ENCODE peak calls at places on chromosomes 7 and 10, in ten cellular contexts. One of them, this sample, is unnamed.

GRCh38 chr7:140310337-140311002 is 87.9 kb downstream of the SLC37A3 start:
- DNase-seq in GM23338: no peak
- DNase-seq in SK-N-SH: no peak
- DNase-seq in GM12878: no peak
- DNase-seq in mammary epithelial cell: no peak
- DNase-seq in neural progenitor cell: no peak
- DNase-seq in hepatocyte: no peak
- DNase-seq in astrocyte: no peak
- DNase-seq in DND-41: no peak
- DNase-seq in A549: no peak
- DNase-seq in this sample: no peak

GRCh38 chr10:5563237-5563961 is 38.6 kb downstream of the CALML3 start:
- DNase-seq in A549: no peak
- DNase-seq in DND-41: no peak
- DNase-seq in hepatocyte: no peak
- DNase-seq in astrocyte: no peak
- DNase-seq in GM12878: no peak
- DNase-seq in GM23338: no peak
- DNase-seq in mammary epithelial cell: no peak
- DNase-seq in neural progenitor cell: no peak
- DNase-seq in SK-N-SH: no peak
- DNase-seq in this sample: no peak

GRCh38 chr10:46031648-46032532 is 1.5 kb upstream of the NCOA4 start:
- DNase-seq in SK-N-SH: no peak
- DNase-seq in neural progenitor cell: no peak
- DNase-seq in mammary epithelial cell: no peak
- DNase-seq in GM23338: no peak
- DNase-seq in GM12878: no peak
- DNase-seq in DND-41: no peak
- DNase-seq in hepatocyte: peak; percentile 38
- DNase-seq in astrocyte: no peak
- DNase-seq in A549: no peak
- DNase-seq in this sample: no peak

GRCh38 chr10:102452672-102453340 is 1.5 kb upstream of the C10orf95 start:
- DNase-seq in hepatocyte: peak; percentile 48
- DNase-seq in neural progenitor cell: no peak
- DNase-seq in astrocyte: peak; percentile 67
- DNase-seq in GM23338: no peak
- DNase-seq in A549: no peak
- DNase-seq in DND-41: no peak
- DNase-seq in SK-N-SH: no peak
- DNase-seq in GM12878: no peak
- DNase-seq in mammary epithelial cell: peak; percentile 56
- DNase-seq in this sample: peak; percentile 43

GRCh38 chr10:62658516-62658915 is 146.0 kb upstream of the ADO start:
- DNase-seq in GM12878: no peak
- DNase-seq in hepatocyte: no peak
- DNase-seq in mammary epithelial cell: no peak
- DNase-seq in neural progenitor cell: no peak
- DNase-seq in SK-N-SH: no peak
- DNase-seq in astrocyte: no peak
- DNase-seq in DND-41: no peak
- DNase-seq in GM23338: no peak
- DNase-seq in A549: no peak
- DNase-seq in this sample: no peak

GRCh38 chr7:27459021-27459728 is 203.5 kb downstream of the HIBADH start:
- DNase-seq in hepatocyte: no peak
- DNase-seq in mammary epithelial cell: no peak
- DNase-seq in GM23338: no peak
- DNase-seq in SK-N-SH: no peak
- DNase-seq in DND-41: no peak
- DNase-seq in neural progenitor cell: no peak
- DNase-seq in A549: no peak
- DNase-seq in astrocyte: no peak
- DNase-seq in GM12878: no peak
- DNase-seq in this sample: no peak

GRCh38 chr7:1855396-1856160 is 185.5 kb downstream of the ELFN1 start:
- DNase-seq in neural progenitor cell: peak; percentile 1
- DNase-seq in hepatocyte: no peak
- DNase-seq in GM23338: no peak
- DNase-seq in mammary epithelial cell: no peak
- DNase-seq in SK-N-SH: no peak
- DNase-seq in astrocyte: no peak
- DNase-seq in A549: no peak
- DNase-seq in GM12878: no peak
- DNase-seq in DND-41: no peak
- DNase-seq in this sample: no peak

GRCh38 chr7:98294798-98295382 is 13.4 kb downstream of the BRI3 start:
- DNase-seq in SK-N-SH: peak; percentile 93
- DNase-seq in DND-41: peak; percentile 30
- DNase-seq in hepatocyte: peak; percentile 84
- DNase-seq in GM12878: no peak
- DNase-seq in A549: peak; percentile 85
- DNase-seq in mammary epithelial cell: peak; percentile 54
- DNase-seq in astrocyte: no peak
- DNase-seq in neural progenitor cell: peak; percentile 88
- DNase-seq in GM23338: peak; percentile 91
- DNase-seq in this sample: peak; percentile 45

GRCh38 chr7:105972276-105972675 is 9.2 kb downstream of the CDHR3 start:
- DNase-seq in A549: no peak
- DNase-seq in SK-N-SH: no peak
- DNase-seq in astrocyte: no peak
- DNase-seq in GM23338: no peak
- DNase-seq in GM12878: no peak
- DNase-seq in neural progenitor cell: no peak
- DNase-seq in DND-41: no peak
- DNase-seq in hepatocyte: no peak
- DNase-seq in mammary epithelial cell: no peak
- DNase-seq in this sample: no peak

GRCh38 chr10:52351911-52352310 is 37.8 kb downstream of the DKK1 start:
- DNase-seq in DND-41: no peak
- DNase-seq in GM23338: no peak
- DNase-seq in A549: no peak
- DNase-seq in SK-N-SH: no peak
- DNase-seq in GM12878: no peak
- DNase-seq in astrocyte: peak; percentile 64
- DNase-seq in hepatocyte: no peak
- DNase-seq in neural progenitor cell: no peak
- DNase-seq in mammary epithelial cell: peak; percentile 64
- DNase-seq in this sample: no peak

GRCh38 chr7:29854257-29854938 is 48.1 kb downstream of the WIPF3 start:
- DNase-seq in mammary epithelial cell: peak; percentile 11
- DNase-seq in DND-41: no peak
- DNase-seq in GM23338: peak; percentile 73
- DNase-seq in SK-N-SH: no peak
- DNase-seq in hepatocyte: peak; percentile 71
- DNase-seq in GM12878: no peak
- DNase-seq in A549: no peak
- DNase-seq in astrocyte: peak; percentile 44
- DNase-seq in neural progenitor cell: no peak
- DNase-seq in this sample: peak; percentile 28

GRCh38 chr10:126036515-126036914 is 140.2 kb downstream of the FANK1 start:
- DNase-seq in astrocyte: no peak
- DNase-seq in GM23338: no peak
- DNase-seq in neural progenitor cell: no peak
- DNase-seq in SK-N-SH: no peak
- DNase-seq in A549: no peak
- DNase-seq in GM12878: no peak
- DNase-seq in hepatocyte: no peak
- DNase-seq in DND-41: no peak
- DNase-seq in mammary epithelial cell: no peak
- DNase-seq in this sample: no peak

GRCh38 chr10:21953585-21954057 is 49.9 kb downstream of the DNAJC1 start:
- DNase-seq in GM12878: no peak
- DNase-seq in neural progenitor cell: peak; percentile 59
- DNase-seq in astrocyte: peak; percentile 47
- DNase-seq in DND-41: no peak
- DNase-seq in mammary epithelial cell: peak; percentile 64
- DNase-seq in A549: peak; percentile 57
- DNase-seq in GM23338: peak; percentile 70
- DNase-seq in SK-N-SH: peak; percentile 54
- DNase-seq in hepatocyte: peak; percentile 37
- DNase-seq in this sample: peak; percentile 79

DNA sequence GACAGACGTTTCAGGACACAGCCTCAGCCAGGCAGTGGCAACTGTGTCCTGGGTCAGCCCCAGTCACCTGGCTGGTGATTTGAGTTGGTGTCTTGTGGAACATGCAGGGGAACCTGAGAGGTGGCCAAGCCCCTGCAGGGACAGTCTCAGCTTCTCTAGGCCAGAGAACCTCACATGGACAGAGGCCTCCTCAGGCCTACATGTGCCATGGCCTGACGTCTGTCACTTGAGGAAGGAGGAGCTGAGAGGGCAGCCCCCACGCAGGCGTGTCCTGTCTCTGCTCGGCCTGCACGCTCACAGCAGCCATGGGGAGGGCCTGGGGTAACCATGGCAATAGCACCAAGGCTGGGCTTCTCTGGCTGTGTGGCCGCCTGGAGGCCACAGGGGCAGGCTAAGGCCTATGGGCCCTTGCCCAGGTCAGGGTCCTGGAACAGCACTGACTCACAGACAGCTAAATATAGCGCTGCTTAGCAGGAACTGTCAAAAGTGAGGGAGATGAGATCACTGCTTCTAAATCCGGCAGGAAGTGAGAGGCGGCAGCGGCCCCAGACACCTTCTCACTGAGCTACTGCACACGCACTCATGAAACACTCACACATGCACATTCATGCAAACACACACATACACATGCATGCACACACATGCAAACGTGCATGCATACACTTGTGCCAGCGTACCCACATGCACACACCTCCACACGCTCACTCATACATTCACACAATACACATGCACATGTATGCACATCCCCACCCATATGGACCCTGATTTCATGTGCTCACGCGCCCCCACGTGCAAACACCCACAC is 57.0 kb downstream of the YKT6 start:
- DNase-seq in astrocyte: peak; percentile 84
- DNase-seq in neural progenitor cell: peak; percentile 40
- DNase-seq in DND-41: peak; percentile 13
- DNase-seq in GM12878: peak; percentile 89
- DNase-seq in SK-N-SH: peak; percentile 87
- DNase-seq in GM23338: no peak
- DNase-seq in hepatocyte: peak; percentile 88
- DNase-seq in mammary epithelial cell: peak; percentile 66
- DNase-seq in A549: no peak
- DNase-seq in this sample: peak; percentile 88
- H3K4me2 ChIP-seq in astrocyte: peak overlapping the region; percentile 80
- H3K4me2 ChIP-seq in neural progenitor cell: no peak overlapping the region
- H3K4me2 ChIP-seq in DND-41: no peak overlapping the region
- H3K4me2 ChIP-seq in GM12878: peak overlapping the region; percentile 52
- H3K4me2 ChIP-seq in SK-N-SH: peak overlapping the region; percentile 48
- H3K4me2 ChIP-seq in GM23338: no peak overlapping the region
- H3K4me2 ChIP-seq in hepatocyte: peak overlapping the region; percentile 13
- H3K4me2 ChIP-seq in mammary epithelial cell: peak overlapping the region; percentile 38
- H3K4me2 ChIP-seq in A549: no peak overlapping the region
- H3K4me2 ChIP-seq in this sample: peak overlapping the region; percentile 46

GRCh38 chr7:51121945-51122425 is 194.6 kb downstream of the COBL start:
- DNase-seq in astrocyte: no peak
- DNase-seq in A549: no peak
- DNase-seq in GM12878: no peak
- DNase-seq in neural progenitor cell: peak; percentile 72
- DNase-seq in GM23338: peak; percentile 45
- DNase-seq in DND-41: no peak
- DNase-seq in SK-N-SH: no peak
- DNase-seq in hepatocyte: no peak
- DNase-seq in mammary epithelial cell: no peak
- DNase-seq in this sample: no peak
- H3K4me2 ChIP-seq in astrocyte: peak overlapping the region; percentile 51
- H3K4me2 ChIP-seq in A549: no peak overlapping the region
- H3K4me2 ChIP-seq in GM12878: no peak overlapping the region
- H3K4me2 ChIP-seq in neural progenitor cell: peak overlapping the region; percentile 39
- H3K4me2 ChIP-seq in GM23338: no peak overlapping the region
- H3K4me2 ChIP-seq in DND-41: no peak overlapping the region
- H3K4me2 ChIP-seq in SK-N-SH: peak overlapping the region; percentile 46
- H3K4me2 ChIP-seq in hepatocyte: peak overlapping the region; percentile 39
- H3K4me2 ChIP-seq in mammary epithelial cell: peak overlapping the region; percentile 37
- H3K4me2 ChIP-seq in this sample: no peak overlapping the region

GRCh38 chr7:127791790-127792189 is 139.8 kb downstream of the SND1 start:
- DNase-seq in neural progenitor cell: no peak
- DNase-seq in astrocyte: peak; percentile 65
- DNase-seq in GM12878: no peak
- DNase-seq in DND-41: no peak
- DNase-seq in A549: no peak
- DNase-seq in hepatocyte: no peak
- DNase-seq in SK-N-SH: no peak
- DNase-seq in mammary epithelial cell: peak; percentile 59
- DNase-seq in GM23338: no peak
- DNase-seq in this sample: no peak
- H3K4me2 ChIP-seq in neural progenitor cell: no peak overlapping the region
- H3K4me2 ChIP-seq in astrocyte: no peak overlapping the region
- H3K4me2 ChIP-seq in GM12878: no peak overlapping the region
- H3K4me2 ChIP-seq in DND-41: no peak overlapping the region
- H3K4me2 ChIP-seq in A549: no peak overlapping the region
- H3K4me2 ChIP-seq in hepatocyte: no peak overlapping the region
- H3K4me2 ChIP-seq in SK-N-SH: no peak overlapping the region
- H3K4me2 ChIP-seq in mammary epithelial cell: no peak overlapping the region
- H3K4me2 ChIP-seq in GM23338: no peak overlapping the region
- H3K4me2 ChIP-seq in this sample: no peak overlapping the region

GRCh38 chr7:100739934-100740333 is 6.5 kb downstream of the ZAN start:
- DNase-seq in A549: no peak
- DNase-seq in astrocyte: no peak
- DNase-seq in GM12878: no peak
- DNase-seq in mammary epithelial cell: no peak
- DNase-seq in SK-N-SH: no peak
- DNase-seq in GM23338: no peak
- DNase-seq in DND-41: no peak
- DNase-seq in neural progenitor cell: no peak
- DNase-seq in hepatocyte: no peak
- DNase-seq in this sample: no peak

GRCh38 chr7:100735730-100736129 is 2.3 kb downstream of the ZAN start:
- DNase-seq in mammary epithelial cell: no peak
- DNase-seq in GM23338: no peak
- DNase-seq in GM12878: no peak
- DNase-seq in DND-41: no peak
- DNase-seq in hepatocyte: no peak
- DNase-seq in SK-N-SH: no peak
- DNase-seq in astrocyte: no peak
- DNase-seq in neural progenitor cell: no peak
- DNase-seq in A549: no peak
- DNase-seq in this sample: no peak

GRCh38 chr7:100731937-100732636 is 1.3 kb upstream of the ZAN start:
- DNase-seq in neural progenitor cell: no peak
- DNase-seq in GM23338: no peak
- DNase-seq in astrocyte: no peak
- DNase-seq in A549: no peak
- DNase-seq in mammary epithelial cell: no peak
- DNase-seq in DND-41: no peak
- DNase-seq in SK-N-SH: no peak
- DNase-seq in GM12878: no peak
- DNase-seq in hepatocyte: no peak
- DNase-seq in this sample: no peak

DNA sequence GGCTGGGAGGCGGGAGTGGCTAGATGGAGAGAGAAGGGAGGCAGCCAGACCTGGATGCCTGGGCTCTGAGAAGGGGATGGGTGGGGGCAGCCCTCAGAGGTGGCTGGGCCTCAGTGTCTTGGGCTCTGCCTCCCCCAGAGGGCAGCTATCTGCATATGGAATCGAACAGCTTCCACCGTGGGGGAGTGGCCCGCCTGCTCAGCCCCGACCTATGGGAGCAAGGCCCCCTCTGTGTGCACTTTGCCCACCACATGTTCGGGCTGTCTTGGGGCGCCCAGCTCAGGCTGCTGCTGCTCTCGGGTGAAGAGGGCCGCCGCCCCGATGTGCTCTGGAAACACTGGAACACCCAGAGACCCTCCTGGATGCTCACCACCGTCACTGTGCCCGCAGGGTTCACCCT is 3.3 kb downstream of the ZAN start:
- DNase-seq in hepatocyte: no peak
- DNase-seq in neural progenitor cell: no peak
- DNase-seq in DND-41: no peak
- DNase-seq in GM12878: no peak
- DNase-seq in A549: no peak
- DNase-seq in GM23338: no peak
- DNase-seq in astrocyte: no peak
- DNase-seq in mammary epithelial cell: no peak
- DNase-seq in SK-N-SH: no peak
- DNase-seq in this sample: no peak
- H3K4me2 ChIP-seq in hepatocyte: no peak overlapping the region
- H3K4me2 ChIP-seq in neural progenitor cell: no peak overlapping the region
- H3K4me2 ChIP-seq in DND-41: no peak overlapping the region
- H3K4me2 ChIP-seq in GM12878: no peak overlapping the region
- H3K4me2 ChIP-seq in A549: no peak overlapping the region
- H3K4me2 ChIP-seq in GM23338: no peak overlapping the region
- H3K4me2 ChIP-seq in astrocyte: no peak overlapping the region
- H3K4me2 ChIP-seq in mammary epithelial cell: no peak overlapping the region
- H3K4me2 ChIP-seq in SK-N-SH: no peak overlapping the region
- H3K4me2 ChIP-seq in this sample: no peak overlapping the region

This sample was measured in PC-9.